ENCODE peak calls at places on chromosomes 16 and 17, in ten cellular contexts. One of them, this sample, is unnamed.

GRCh38 chr17:57243171-57243622 is 13.1 kb upstream of the MSI2 start:
- DNase-seq in A549: peak; percentile 77
- DNase-seq in transverse colon: peak; percentile 79
- DNase-seq in cardiac muscle cell: peak; percentile 73
- DNase-seq in GM23338: peak; percentile 93
- DNase-seq in Caco-2: peak; percentile 79
- DNase-seq in esophagus squamous epithelium: no peak
- DNase-seq in H9: peak; percentile 87
- DNase-seq in CD8-positive, alpha-beta T cell: peak; percentile 60
- DNase-seq in heart left ventricle: peak; percentile 60
- DNase-seq in this sample: peak; percentile 67

GRCh38 chr16:72884573-72884972 is 163.4 kb downstream of the ZFHX3 start:
- DNase-seq in heart left ventricle: no peak
- DNase-seq in GM23338: no peak
- DNase-seq in Caco-2: no peak
- DNase-seq in H9: no peak
- DNase-seq in cardiac muscle cell: no peak
- DNase-seq in transverse colon: no peak
- DNase-seq in CD8-positive, alpha-beta T cell: no peak
- DNase-seq in esophagus squamous epithelium: no peak
- DNase-seq in A549: no peak
- DNase-seq in this sample: no peak

GRCh38 chr17:58577696-58578095 is 63.3 kb upstream of the MTMR4 start:
- DNase-seq in heart left ventricle: peak; percentile 56
- DNase-seq in A549: peak; percentile 70
- DNase-seq in Caco-2: peak; percentile 44
- DNase-seq in CD8-positive, alpha-beta T cell: no peak
- DNase-seq in H9: peak; percentile 64
- DNase-seq in transverse colon: peak; percentile 23
- DNase-seq in cardiac muscle cell: peak; percentile 71
- DNase-seq in esophagus squamous epithelium: no peak
- DNase-seq in GM23338: peak; percentile 90
- DNase-seq in this sample: peak; percentile 68

GRCh38 chr16:53814791-53815190 is 110.8 kb downstream of the FTO start:
- DNase-seq in H9: no peak
- DNase-seq in GM23338: no peak
- DNase-seq in heart left ventricle: no peak
- DNase-seq in A549: no peak
- DNase-seq in cardiac muscle cell: no peak
- DNase-seq in transverse colon: no peak
- DNase-seq in esophagus squamous epithelium: no peak
- DNase-seq in CD8-positive, alpha-beta T cell: no peak
- DNase-seq in Caco-2: no peak
- DNase-seq in this sample: no peak

GRCh38 chr17:50904522-50905459 is 38.6 kb upstream of the TOB1 start:
- DNase-seq in GM23338: no peak
- DNase-seq in Caco-2: peak; percentile 83
- DNase-seq in heart left ventricle: peak; percentile 55
- DNase-seq in transverse colon: peak; percentile 48
- DNase-seq in cardiac muscle cell: no peak
- DNase-seq in CD8-positive, alpha-beta T cell: no peak
- DNase-seq in H9: no peak
- DNase-seq in esophagus squamous epithelium: no peak
- DNase-seq in A549: no peak
- DNase-seq in this sample: peak; percentile 97

GRCh38 chr16:69859105-69859969 is 91.8 kb upstream of the CLEC18A start:
- DNase-seq in heart left ventricle: peak; percentile 72
- DNase-seq in Caco-2: peak; percentile 66
- DNase-seq in CD8-positive, alpha-beta T cell: no peak
- DNase-seq in esophagus squamous epithelium: no peak
- DNase-seq in transverse colon: peak; percentile 75
- DNase-seq in H9: peak; percentile 83
- DNase-seq in GM23338: peak; percentile 92
- DNase-seq in cardiac muscle cell: peak; percentile 47
- DNase-seq in A549: peak; percentile 54
- DNase-seq in this sample: no peak

GRCh38 chr16:49455181-49455990 is 81.8 kb downstream of the C16orf78 start:
- DNase-seq in CD8-positive, alpha-beta T cell: no peak
- DNase-seq in transverse colon: no peak
- DNase-seq in A549: no peak
- DNase-seq in Caco-2: no peak
- DNase-seq in H9: peak; percentile 18
- DNase-seq in GM23338: no peak
- DNase-seq in heart left ventricle: no peak
- DNase-seq in esophagus squamous epithelium: no peak
- DNase-seq in cardiac muscle cell: no peak
- DNase-seq in this sample: no peak

GRCh38 chr16:85028638-85029412 is 1.2 kb downstream of the KIAA0513 start:
- DNase-seq in cardiac muscle cell: no peak
- DNase-seq in heart left ventricle: peak; percentile 55
- DNase-seq in CD8-positive, alpha-beta T cell: peak; percentile 32
- DNase-seq in A549: no peak
- DNase-seq in Caco-2: peak; percentile 32
- DNase-seq in esophagus squamous epithelium: no peak
- DNase-seq in H9: no peak
- DNase-seq in GM23338: no peak
- DNase-seq in transverse colon: peak; percentile 80
- DNase-seq in this sample: peak; percentile 30

GRCh38 chr16:65062736-65063583 is 58.9 kb downstream of the CDH11 start:
- DNase-seq in H9: no peak
- DNase-seq in heart left ventricle: no peak
- DNase-seq in GM23338: no peak
- DNase-seq in CD8-positive, alpha-beta T cell: no peak
- DNase-seq in Caco-2: no peak
- DNase-seq in A549: no peak
- DNase-seq in cardiac muscle cell: no peak
- DNase-seq in transverse colon: no peak
- DNase-seq in esophagus squamous epithelium: no peak
- DNase-seq in this sample: no peak

GRCh38 chr17:73759324-73760185 is 115.3 kb upstream of the SDK2 start:
- DNase-seq in A549: no peak
- DNase-seq in H9: no peak
- DNase-seq in heart left ventricle: peak; percentile 54
- DNase-seq in cardiac muscle cell: no peak
- DNase-seq in CD8-positive, alpha-beta T cell: no peak
- DNase-seq in GM23338: no peak
- DNase-seq in esophagus squamous epithelium: no peak
- DNase-seq in Caco-2: no peak
- DNase-seq in transverse colon: no peak
- DNase-seq in this sample: peak; percentile 56

GRCh38 chr17:78206298-78206697 is 7.8 kb upstream of the BIRC5 start:
- DNase-seq in cardiac muscle cell: no peak
- DNase-seq in CD8-positive, alpha-beta T cell: no peak
- DNase-seq in Caco-2: no peak
- DNase-seq in H9: no peak
- DNase-seq in GM23338: peak; percentile 51
- DNase-seq in A549: no peak
- DNase-seq in heart left ventricle: no peak
- DNase-seq in transverse colon: no peak
- DNase-seq in esophagus squamous epithelium: no peak
- DNase-seq in this sample: no peak
- TF ChIP-seq CTCF in cardiac muscle cell: peak; percentile 2
- TF ChIP-seq CTCF in CD8-positive, alpha-beta T cell: no peak
- TF ChIP-seq CTCF in Caco-2: no peak
- TF ChIP-seq CTCF in H9: peak; percentile 51
- TF ChIP-seq CTCF in GM23338: peak; percentile 39
- TF ChIP-seq CTCF in A549: peak; percentile 6
- TF ChIP-seq CTCF in heart left ventricle: no peak
- TF ChIP-seq CTCF in transverse colon: no peak
- TF ChIP-seq CTCF in esophagus squamous epithelium: no peak
- TF ChIP-seq CTCF in this sample: peak; percentile 10

DNA sequence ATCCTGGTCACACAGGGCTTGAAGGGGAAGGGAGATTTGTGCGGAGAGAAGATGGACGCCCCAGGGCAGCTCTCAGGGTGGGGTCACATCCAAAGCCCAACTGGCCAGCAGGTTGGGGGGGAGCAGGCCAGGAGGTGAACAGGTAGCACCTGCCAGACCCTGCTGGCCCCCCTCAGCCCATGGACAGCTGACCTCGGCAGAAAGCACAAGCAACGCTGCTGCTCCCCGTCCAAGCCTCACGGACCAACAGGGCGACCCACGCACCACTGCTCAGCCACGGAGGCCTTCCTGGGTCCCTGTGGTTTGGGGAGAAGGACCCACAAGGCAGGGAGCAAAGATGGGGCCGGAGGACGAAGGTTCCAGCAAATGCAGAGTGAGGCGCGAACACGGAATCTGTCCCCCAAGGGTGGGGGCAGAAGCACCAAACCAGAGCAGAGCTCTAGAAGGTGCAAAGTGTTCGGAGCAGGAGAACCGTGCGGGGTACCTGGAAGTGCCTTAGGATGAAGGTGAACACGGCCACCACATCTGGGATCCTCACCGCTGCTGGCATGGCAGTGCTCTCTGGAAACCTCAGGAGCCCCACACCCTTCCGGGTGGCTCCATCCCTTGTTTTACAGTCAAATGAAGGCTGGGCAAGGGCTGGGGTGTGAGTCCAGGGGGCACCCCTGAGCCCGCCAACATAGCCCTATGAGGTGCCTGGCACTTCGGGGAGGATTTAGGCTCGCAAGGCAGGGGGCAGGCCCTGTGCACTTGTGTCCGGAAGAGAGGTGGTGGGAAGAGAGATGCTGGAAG is 17.9 kb downstream of the CEP295NL start:
- DNase-seq in esophagus squamous epithelium: no peak
- DNase-seq in CD8-positive, alpha-beta T cell: no peak
- DNase-seq in heart left ventricle: no peak
- DNase-seq in Caco-2: no peak
- DNase-seq in GM23338: no peak
- DNase-seq in A549: no peak
- DNase-seq in cardiac muscle cell: no peak
- DNase-seq in H9: no peak
- DNase-seq in transverse colon: no peak
- DNase-seq in this sample: no peak
- H3K4me1 ChIP-seq in esophagus squamous epithelium: peaks cover 57% of the 10 kb centered on the region
- H3K4me1 ChIP-seq in CD8-positive, alpha-beta T cell: peaks cover 36% of the 10 kb centered on the region
- H3K4me1 ChIP-seq in heart left ventricle: peaks cover 75% of the 10 kb centered on the region
- H3K4me1 ChIP-seq in Caco-2: peaks cover 40% of the 10 kb centered on the region
- H3K4me1 ChIP-seq in GM23338: peaks cover 14% of the 10 kb centered on the region
- H3K4me1 ChIP-seq in A549: peaks cover 47% of the 10 kb centered on the region
- H3K4me1 ChIP-seq in cardiac muscle cell: peaks cover 18% of the 10 kb centered on the region
- H3K4me1 ChIP-seq in H9: peaks cover 2% of the 10 kb centered on the region
- H3K4me1 ChIP-seq in transverse colon: peaks cover 31% of the 10 kb centered on the region
- H3K4me1 ChIP-seq in this sample: peaks cover 26% of the 10 kb centered on the region

GRCh38 chr17:28511858-28512461 is 5.8 kb downstream of the FOXN1 start:
- DNase-seq in GM23338: no peak
- DNase-seq in esophagus squamous epithelium: no peak
- DNase-seq in cardiac muscle cell: no peak
- DNase-seq in A549: no peak
- DNase-seq in heart left ventricle: no peak
- DNase-seq in transverse colon: no peak
- DNase-seq in CD8-positive, alpha-beta T cell: no peak
- DNase-seq in Caco-2: no peak
- DNase-seq in H9: no peak
- DNase-seq in this sample: no peak
- TF ChIP-seq CTCF in GM23338: peak; percentile 20
- TF ChIP-seq CTCF in esophagus squamous epithelium: no peak
- TF ChIP-seq CTCF in cardiac muscle cell: no peak
- TF ChIP-seq CTCF in A549: no peak
- TF ChIP-seq CTCF in heart left ventricle: no peak
- TF ChIP-seq CTCF in transverse colon: no peak
- TF ChIP-seq CTCF in CD8-positive, alpha-beta T cell: no peak
- TF ChIP-seq CTCF in Caco-2: no peak
- TF ChIP-seq CTCF in H9: no peak
- TF ChIP-seq CTCF in this sample: no peak

DNA sequence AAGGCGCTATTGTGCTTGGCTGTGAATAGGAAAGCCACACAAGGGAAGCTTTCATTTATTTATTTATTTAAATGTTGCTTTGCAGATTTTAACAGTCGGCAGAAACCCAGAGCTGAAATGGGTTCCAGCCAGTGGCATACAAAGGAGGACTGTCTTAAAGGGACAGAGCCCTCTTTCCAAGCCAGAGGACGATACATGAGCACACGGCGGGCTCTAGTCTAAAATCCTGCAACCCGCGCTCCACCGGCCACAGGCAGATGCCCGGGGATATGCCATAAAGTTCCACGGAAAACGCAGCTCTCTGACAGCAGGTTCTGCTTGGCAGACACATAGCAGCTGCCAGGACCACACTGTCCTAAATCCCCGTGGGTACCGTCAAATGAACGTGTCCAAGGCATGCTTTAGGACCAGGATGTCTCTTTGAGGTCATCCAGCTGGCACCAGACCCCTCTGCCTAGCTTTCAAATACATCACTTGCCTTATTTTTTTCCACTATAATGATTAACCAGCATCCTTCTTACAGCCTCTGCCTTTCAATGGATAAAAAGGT is 64.6 kb downstream of the CYTH1 start:
- DNase-seq in CD8-positive, alpha-beta T cell: no peak
- DNase-seq in heart left ventricle: no peak
- DNase-seq in transverse colon: peak; percentile 25
- DNase-seq in A549: peak; percentile 64
- DNase-seq in GM23338: peak; percentile 37
- DNase-seq in cardiac muscle cell: no peak
- DNase-seq in H9: no peak
- DNase-seq in Caco-2: no peak
- DNase-seq in esophagus squamous epithelium: no peak
- DNase-seq in this sample: peak; percentile 42
- H3K4me1 ChIP-seq in CD8-positive, alpha-beta T cell: peaks cover 82% of the 10 kb centered on the region
- H3K4me1 ChIP-seq in heart left ventricle: peaks cover 47% of the 10 kb centered on the region
- H3K4me1 ChIP-seq in transverse colon: peaks cover 73% of the 10 kb centered on the region
- H3K4me1 ChIP-seq in A549: peaks cover 53% of the 10 kb centered on the region
- H3K4me1 ChIP-seq in GM23338: peaks cover 38% of the 10 kb centered on the region
- H3K4me1 ChIP-seq in cardiac muscle cell: peaks cover 18% of the 10 kb centered on the region
- H3K4me1 ChIP-seq in H9: peaks cover 6% of the 10 kb centered on the region
- H3K4me1 ChIP-seq in Caco-2: peaks cover 20% of the 10 kb centered on the region
- H3K4me1 ChIP-seq in esophagus squamous epithelium: peaks cover 64% of the 10 kb centered on the region
- H3K4me1 ChIP-seq in this sample: peaks cover 26% of the 10 kb centered on the region

DNA sequence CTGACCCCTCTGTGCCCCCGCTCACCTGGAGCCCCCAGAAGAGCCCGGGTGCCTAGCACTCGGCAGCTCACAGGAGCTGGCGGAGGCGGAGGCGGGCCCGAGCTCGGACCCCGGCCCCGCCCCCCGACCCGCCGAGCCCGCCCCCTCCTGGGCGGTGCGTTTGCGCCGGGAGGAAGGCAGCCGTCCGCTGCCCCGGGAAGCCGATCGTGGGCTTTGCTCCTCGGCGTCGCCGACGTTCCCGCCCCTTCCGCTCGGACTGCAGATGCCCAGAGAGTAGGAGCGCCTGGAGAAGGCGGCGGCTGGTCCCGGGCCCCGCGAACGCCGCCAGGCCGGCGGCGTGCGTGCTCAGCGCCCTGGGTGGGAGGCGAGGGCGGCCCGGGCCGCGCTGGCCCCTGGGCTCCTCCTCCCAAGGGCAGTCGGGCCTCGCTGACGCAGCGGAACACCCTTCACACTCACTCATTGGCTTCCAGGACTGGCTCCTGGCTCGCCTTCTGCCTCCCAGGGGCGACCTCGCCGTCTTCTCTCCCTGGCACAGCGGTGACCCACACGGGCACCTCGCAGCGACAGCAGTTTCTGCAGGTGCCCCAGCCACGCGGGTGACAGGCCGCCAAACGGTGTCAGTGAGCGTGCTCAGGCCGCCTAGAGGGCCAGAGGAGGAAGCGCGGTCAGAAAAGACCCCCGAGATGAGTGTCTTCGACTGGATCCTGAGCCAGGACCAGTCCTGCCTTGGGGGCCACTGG is at the start of gene PLSCR3:
- DNase-seq in transverse colon: peak; percentile 90
- DNase-seq in heart left ventricle: peak; percentile 94
- DNase-seq in cardiac muscle cell: peak; percentile 89
- DNase-seq in CD8-positive, alpha-beta T cell: peak; percentile 65
- DNase-seq in esophagus squamous epithelium: no peak
- DNase-seq in GM23338: peak; percentile 89
- DNase-seq in A549: peak; percentile 83
- DNase-seq in Caco-2: peak; percentile 83
- DNase-seq in H9: peak; percentile 96
- DNase-seq in this sample: peak; percentile 86
- TF ChIP-seq CTCF in transverse colon: peak; percentile 26
- TF ChIP-seq CTCF in heart left ventricle: peak; percentile 34
- TF ChIP-seq CTCF in cardiac muscle cell: peak; percentile 40
- TF ChIP-seq CTCF in CD8-positive, alpha-beta T cell: no peak
- TF ChIP-seq CTCF in esophagus squamous epithelium: peak; percentile 48
- TF ChIP-seq CTCF in GM23338: peak; percentile 28
- TF ChIP-seq CTCF in A549: peak; percentile 28
- TF ChIP-seq CTCF in Caco-2: peak; percentile 35
- TF ChIP-seq CTCF in H9: peak; percentile 64
- TF ChIP-seq CTCF in this sample: peak; percentile 29